ENCODE peak calls at places on chromosome 3, in eight cellular contexts. One of them, this sample, is unnamed.

GRCh38 chr3:38130631-38131065 is 6.3 kb downstream of the ACAA1 start:
- DNase-seq in cardiac muscle cell: no peak
- DNase-seq in gastrocnemius medialis: no peak
- DNase-seq in stimulated activated CD4-positive, alpha-beta T cell treated with anti-CD3 and anti-CD28 coated beads, Interleukin-12 subunit alpha, Interleukin-12 subunit beta, amount 100 ng/mL, for 24 hours: no peak
- DNase-seq in NCI-H1105: no peak
- DNase-seq in fibroblast of mammary gland: no peak
- DNase-seq in stimulated activated CD8-positive, alpha-beta memory T cell treated with anti-CD3 and anti-CD28 coated beads, Interleukin-2, amount 100 ng/mL, for 48 hours: no peak
- DNase-seq in fibroblast of lung: no peak
- DNase-seq in this sample: no peak

GRCh38 chr3:99532246-99532645 is 106.1 kb upstream of the COL8A1 start:
- DNase-seq in stimulated activated CD4-positive, alpha-beta T cell treated with anti-CD3 and anti-CD28 coated beads, Interleukin-12 subunit alpha, Interleukin-12 subunit beta, amount 100 ng/mL, for 24 hours: no peak
- DNase-seq in cardiac muscle cell: peak
- DNase-seq in NCI-H1105: peak
- DNase-seq in gastrocnemius medialis: no peak
- DNase-seq in fibroblast of lung: peak
- DNase-seq in fibroblast of mammary gland: peak
- DNase-seq in stimulated activated CD8-positive, alpha-beta memory T cell treated with anti-CD3 and anti-CD28 coated beads, Interleukin-2, amount 100 ng/mL, for 48 hours: no peak
- DNase-seq in this sample: peak

GRCh38 chr3:18489939-18490338 is 64.8 kb upstream of the SATB1 start:
- DNase-seq in fibroblast of mammary gland: no peak
- DNase-seq in gastrocnemius medialis: no peak
- DNase-seq in fibroblast of lung: no peak
- DNase-seq in stimulated activated CD8-positive, alpha-beta memory T cell treated with anti-CD3 and anti-CD28 coated beads, Interleukin-2, amount 100 ng/mL, for 48 hours: no peak
- DNase-seq in NCI-H1105: no peak
- DNase-seq in stimulated activated CD4-positive, alpha-beta T cell treated with anti-CD3 and anti-CD28 coated beads, Interleukin-12 subunit alpha, Interleukin-12 subunit beta, amount 100 ng/mL, for 24 hours: no peak
- DNase-seq in cardiac muscle cell: no peak
- DNase-seq in this sample: no peak

GRCh38 chr3:57143886-57144459 is 21.2 kb downstream of the IL17RD start:
- DNase-seq in stimulated activated CD8-positive, alpha-beta memory T cell treated with anti-CD3 and anti-CD28 coated beads, Interleukin-2, amount 100 ng/mL, for 48 hours: no peak
- DNase-seq in cardiac muscle cell: no peak
- DNase-seq in gastrocnemius medialis: no peak
- DNase-seq in stimulated activated CD4-positive, alpha-beta T cell treated with anti-CD3 and anti-CD28 coated beads, Interleukin-12 subunit alpha, Interleukin-12 subunit beta, amount 100 ng/mL, for 24 hours: no peak
- DNase-seq in fibroblast of lung: no peak
- DNase-seq in fibroblast of mammary gland: no peak
- DNase-seq in NCI-H1105: no peak
- DNase-seq in this sample: no peak

GRCh38 chr3:55608266-55608937 is 121.3 kb upstream of the WNT5A start:
- DNase-seq in stimulated activated CD8-positive, alpha-beta memory T cell treated with anti-CD3 and anti-CD28 coated beads, Interleukin-2, amount 100 ng/mL, for 48 hours: no peak
- DNase-seq in fibroblast of mammary gland: no peak
- DNase-seq in cardiac muscle cell: no peak
- DNase-seq in stimulated activated CD4-positive, alpha-beta T cell treated with anti-CD3 and anti-CD28 coated beads, Interleukin-12 subunit alpha, Interleukin-12 subunit beta, amount 100 ng/mL, for 24 hours: no peak
- DNase-seq in fibroblast of lung: no peak
- DNase-seq in gastrocnemius medialis: no peak
- DNase-seq in NCI-H1105: peak
- DNase-seq in this sample: no peak

GRCh38 chr3:45612918-45613602 is 18.5 kb downstream of the LIMD1 start:
- DNase-seq in stimulated activated CD4-positive, alpha-beta T cell treated with anti-CD3 and anti-CD28 coated beads, Interleukin-12 subunit alpha, Interleukin-12 subunit beta, amount 100 ng/mL, for 24 hours: no peak
- DNase-seq in stimulated activated CD8-positive, alpha-beta memory T cell treated with anti-CD3 and anti-CD28 coated beads, Interleukin-2, amount 100 ng/mL, for 48 hours: no peak
- DNase-seq in NCI-H1105: peak
- DNase-seq in fibroblast of mammary gland: peak
- DNase-seq in gastrocnemius medialis: no peak
- DNase-seq in cardiac muscle cell: peak
- DNase-seq in fibroblast of lung: no peak
- DNase-seq in this sample: no peak

GRCh38 chr3:48409291-48410201 is 20.3 kb downstream of the PLXNB1 start:
- DNase-seq in cardiac muscle cell: no peak
- DNase-seq in NCI-H1105: no peak
- DNase-seq in gastrocnemius medialis: peak
- DNase-seq in fibroblast of mammary gland: no peak
- DNase-seq in stimulated activated CD4-positive, alpha-beta T cell treated with anti-CD3 and anti-CD28 coated beads, Interleukin-12 subunit alpha, Interleukin-12 subunit beta, amount 100 ng/mL, for 24 hours: no peak
- DNase-seq in fibroblast of lung: no peak
- DNase-seq in stimulated activated CD8-positive, alpha-beta memory T cell treated with anti-CD3 and anti-CD28 coated beads, Interleukin-2, amount 100 ng/mL, for 48 hours: no peak
- DNase-seq in this sample: no peak

GRCh38 chr3:99394831-99395733 is 243.3 kb upstream of the COL8A1 start:
- DNase-seq in gastrocnemius medialis: no peak
- DNase-seq in stimulated activated CD8-positive, alpha-beta memory T cell treated with anti-CD3 and anti-CD28 coated beads, Interleukin-2, amount 100 ng/mL, for 48 hours: no peak
- DNase-seq in stimulated activated CD4-positive, alpha-beta T cell treated with anti-CD3 and anti-CD28 coated beads, Interleukin-12 subunit alpha, Interleukin-12 subunit beta, amount 100 ng/mL, for 24 hours: no peak
- DNase-seq in fibroblast of lung: peak
- DNase-seq in cardiac muscle cell: peak
- DNase-seq in NCI-H1105: no peak
- DNase-seq in fibroblast of mammary gland: peak
- DNase-seq in this sample: no peak

GRCh38 chr3:99884484-99884883 is 66.8 kb downstream of the CMSS1 start:
- DNase-seq in cardiac muscle cell: no peak
- DNase-seq in stimulated activated CD8-positive, alpha-beta memory T cell treated with anti-CD3 and anti-CD28 coated beads, Interleukin-2, amount 100 ng/mL, for 48 hours: no peak
- DNase-seq in stimulated activated CD4-positive, alpha-beta T cell treated with anti-CD3 and anti-CD28 coated beads, Interleukin-12 subunit alpha, Interleukin-12 subunit beta, amount 100 ng/mL, for 24 hours: no peak
- DNase-seq in gastrocnemius medialis: no peak
- DNase-seq in NCI-H1105: no peak
- DNase-seq in fibroblast of mammary gland: no peak
- DNase-seq in fibroblast of lung: no peak
- DNase-seq in this sample: no peak

GRCh38 chr3:15982667-15983145 is 184.9 kb upstream of the ANKRD28 start:
- DNase-seq in gastrocnemius medialis: peak
- DNase-seq in NCI-H1105: peak
- DNase-seq in cardiac muscle cell: peak
- DNase-seq in stimulated activated CD4-positive, alpha-beta T cell treated with anti-CD3 and anti-CD28 coated beads, Interleukin-12 subunit alpha, Interleukin-12 subunit beta, amount 100 ng/mL, for 24 hours: no peak
- DNase-seq in fibroblast of mammary gland: peak
- DNase-seq in stimulated activated CD8-positive, alpha-beta memory T cell treated with anti-CD3 and anti-CD28 coated beads, Interleukin-2, amount 100 ng/mL, for 48 hours: no peak
- DNase-seq in fibroblast of lung: peak
- DNase-seq in this sample: peak